ENCODE peak calls at places on chromosomes 12 and 14, in ten cellular contexts. V is transverse colon, S is tibial nerve, G is uterus, W is stomach, J is IMR-90, L is A549, E is esophagus muscularis mucosa, F is heart left ventricle, X is Peyer's patch. Y is an unnamed sample. For H3K4me1, the result is how much of the 10 kb centered on the place peaks cover.

GRCh38 chr12:113456761-113457160 is 14.9 kb downstream of the LHX5 start:
- DNase-seq in V (no peak), S (no peak), G (no peak), W (no peak), J (no peak), L (no peak), E (no peak), F (no peak), X (no peak), Y (no peak)

GRCh38 chr12:102879144-102879763 is 37.8 kb downstream of the PAH start:
- DNase-seq in V (no peak), S (peak), G (peak), W (no peak), J (peak), L (peak), E (no peak), F (no peak), X (no peak), Y (peak)

GRCh38 chr12:109604902-109605536 is 31.4 kb downstream of the MVK start:
- DNase-seq in V (no peak), S (no peak), G (no peak), W (no peak), J (no peak), L (no peak), E (no peak), F (no peak), X (no peak), Y (no peak)

GRCh38 chr12:47967461-47968430 is 4.3 kb downstream of the TMEM106C start:
- DNase-seq in V (no peak), S (no peak), G (no peak), W (no peak), J (peak), L (no peak), E (no peak), F (no peak), X (no peak), Y (no peak)

GRCh38 chr14:71414631-71415403 is 507.6 kb downstream of the PCNX1 start:
- DNase-seq in V (no peak), S (no peak), G (no peak), W (no peak), J (peak), L (no peak), E (no peak), F (no peak), X (no peak), Y (no peak)

GRCh38 chr12:70052931-70053497 is 190.2 kb upstream of the CNOT2 start:
- DNase-seq in V (peak), S (no peak), G (peak), W (peak), J (peak), L (peak), E (peak), F (no peak), X (no peak), Y (no peak)

GRCh38 chr12:21434704-21435103 is 2.8 kb upstream of the PYROXD1 start:
- DNase-seq in V (no peak), S (no peak), G (no peak), W (no peak), J (no peak), L (no peak), E (no peak), F (no peak), X (no peak), Y (no peak)

GRCh38 chr14:99730876-99731351 is 46.8 kb downstream of the CYP46A1 start:
- DNase-seq in V (no peak), S (peak), G (peak), W (no peak), J (no peak), L (no peak), E (no peak), F (peak), X (peak), Y (no peak)

GRCh38 chr12:110109037-110109836 is 14.9 kb upstream of the IFT81 start:
- DNase-seq in V (peak), S (peak), G (peak), W (peak), J (peak), L (peak), E (peak), F (peak), X (no peak), Y (peak)

GRCh38 chr14:105087308-105087962 is 22.2 kb upstream of the GPR132 start:
- DNase-seq in V (no peak), S (no peak), G (peak), W (peak), J (peak), L (peak), E (no peak), F (peak), X (peak), Y (peak)

GRCh38 chr14:105084741-105085571 is 19.7 kb upstream of the GPR132 start:
- DNase-seq in V (no peak), S (no peak), G (no peak), W (peak), J (no peak), L (no peak), E (no peak), F (no peak), X (peak), Y (no peak)

GRCh38 chr14:105087963-105088811 is 23.0 kb upstream of the GPR132 start:
- DNase-seq in V (peak), S (no peak), G (peak), W (peak), J (peak), L (peak), E (no peak), F (peak), X (peak), Y (no peak)

GRCh38 chr14:105085766-105086165 is 20.5 kb upstream of the GPR132 start:
- DNase-seq in V (no peak), S (no peak), G (no peak), W (peak), J (no peak), L (no peak), E (no peak), F (peak), X (peak), Y (no peak)

DNA sequence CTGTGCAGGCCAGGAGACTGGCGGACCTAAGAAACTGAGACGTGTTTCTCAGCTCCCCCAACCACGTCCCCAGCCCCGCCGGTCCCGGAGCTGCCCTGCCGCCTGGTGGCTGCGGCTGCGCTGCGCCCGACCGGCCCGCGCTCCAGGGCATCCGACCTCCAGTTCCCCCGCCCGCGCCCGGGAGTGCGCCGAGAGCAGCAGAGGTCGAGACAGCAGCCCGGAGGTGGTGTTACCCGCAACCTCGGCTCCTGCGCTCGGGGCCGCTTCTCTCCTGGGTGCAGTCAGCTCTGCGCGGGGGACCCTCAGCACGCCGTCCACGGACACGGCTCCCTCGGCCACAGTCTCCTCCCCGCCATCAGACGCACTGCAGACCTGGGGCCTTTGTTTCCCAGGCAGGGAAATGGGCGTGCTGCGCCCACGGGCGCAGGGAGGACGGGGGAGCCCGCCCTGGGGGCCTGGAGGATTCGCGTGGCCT is 21.6 kb upstream of the GPR132 start:
- DNase-seq in V (peak), S (peak), G (peak), W (peak), J (peak), L (peak), E (peak), F (peak), X (peak), Y (peak)
- TF ChIP-seq POLR2A in V (peak), S (no peak), G (no peak), W (no peak), J (no peak), L (peak), E (no peak), F (no peak), X (no peak), Y (peak)

GRCh38 chr12:15562263-15562662 is 226.9 kb downstream of the EPS8 start:
- DNase-seq in V (no peak), S (no peak), G (no peak), W (no peak), J (no peak), L (no peak), E (no peak), F (no peak), X (no peak), Y (no peak)
- H3K4me3 ChIP-seq in V (no peak), S (no peak), G (no peak), W (no peak), J (no peak), L (no peak), E (no peak), F (no peak), X (no peak), Y (no peak)

GRCh38 chr12:96241484-96242256 is 47.5 kb downstream of the ELK3 start:
- DNase-seq in V (peak), S (no peak), G (peak), W (no peak), J (peak), L (no peak), E (no peak), F (no peak), X (no peak), Y (no peak)
- H3K4me1 ChIP-seq in V (under half), S (under half), G (under half), W (under half), J (under half), L (under half), E (half or more), F (half or more), X (under half), Y (under half)

GRCh38 chr12:85374981-85375380 is 95.0 kb downstream of the ALX1 start:
- DNase-seq in V (no peak), S (no peak), G (no peak), W (no peak), J (no peak), L (no peak), E (no peak), F (no peak), X (no peak), Y (no peak)
- TF ChIP-seq POLR2A in V (no peak), S (no peak), G (no peak), W (no peak), J (no peak), L (no peak), E (no peak), F (no peak), X (no peak), Y (no peak)

GRCh38 chr12:96862326-96862725 is 44.7 kb upstream of the NEDD1 start:
- DNase-seq in V (no peak), S (no peak), G (no peak), W (no peak), J (no peak), L (no peak), E (no peak), F (no peak), X (no peak), Y (no peak)
- H3K4me3 ChIP-seq in V (no peak), S (no peak), G (no peak), W (no peak), J (no peak), L (no peak), E (no peak), F (no peak), X (no peak), Y (no peak)

GRCh38 chr12:121289962-121290361 is 6.5 kb downstream of the CAMKK2 start:
- DNase-seq in V (no peak), S (no peak), G (no peak), W (no peak), J (no peak), L (no peak), E (no peak), F (no peak), X (no peak), Y (no peak)
- H3K4me1 ChIP-seq in V (under half), S (under half), G (under half), W (under half), J (under half), L (under half), E (under half), F (under half), X (under half), Y (under half)

GRCh38 chr12:50222275-50222783 is 55.2 kb upstream of the CERS5 start:
- DNase-seq in V (peak), S (peak), G (peak), W (peak), J (peak), L (no peak), E (no peak), F (no peak), X (no peak), Y (peak)
- TF ChIP-seq POLR2A in V (peak), S (peak), G (peak), W (no peak), J (peak), L (no peak), E (no peak), F (peak), X (no peak), Y (peak)

DNA sequence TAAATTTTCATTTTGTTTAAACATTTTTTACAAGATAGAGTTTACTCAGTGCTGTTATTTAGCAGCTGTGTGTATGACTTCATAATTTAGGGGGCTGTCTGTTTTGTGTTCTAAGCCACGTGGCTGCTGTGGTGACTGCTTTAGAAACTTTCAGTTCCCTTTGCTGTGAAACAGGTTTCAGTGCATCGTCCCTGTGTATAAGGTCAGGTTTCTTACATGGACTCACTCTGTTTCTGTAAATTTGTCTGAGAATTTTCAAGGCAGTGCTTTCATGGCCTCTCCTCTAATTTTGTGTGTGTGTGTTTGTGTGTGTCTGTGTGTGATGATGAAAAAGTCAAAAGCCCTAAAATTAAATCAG is 32.4 kb downstream of the BICD1 start:
- DNase-seq in V (peak), S (no peak), G (no peak), W (no peak), J (peak), L (no peak), E (no peak), F (no peak), X (no peak), Y (no peak)
- H3K4me3 ChIP-seq in V (no peak), S (peak), G (no peak), W (peak), J (no peak), L (no peak), E (peak), F (peak), X (peak), Y (no peak)

DNA sequence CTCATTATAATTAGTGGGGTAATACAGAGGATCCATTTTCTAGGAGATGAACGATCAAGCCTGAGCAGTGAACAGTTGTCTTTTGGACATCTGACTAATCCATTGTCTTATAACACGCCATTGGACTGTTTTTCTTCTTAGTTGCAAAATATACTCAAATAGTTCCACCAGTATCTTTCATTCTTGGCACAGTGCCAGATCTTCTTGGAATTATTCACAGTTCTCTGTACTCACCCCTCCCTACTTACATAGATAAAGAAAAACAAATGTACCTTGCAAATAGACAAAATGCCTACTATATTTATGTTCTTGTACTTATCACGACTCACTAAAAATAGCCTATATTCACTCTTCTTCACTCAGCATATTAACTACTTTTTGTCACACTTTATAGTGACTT is 3.8 kb downstream of the CBLN3 start:
- DNase-seq in V (no peak), S (no peak), G (peak), W (no peak), J (peak), L (no peak), E (no peak), F (no peak), X (no peak), Y (no peak)
- H3K4me1 ChIP-seq in V (under half), S (under half), G (under half), W (under half), J (under half), L (under half), E (under half), F (under half), X (under half), Y (under half)